ENCODE peak calls at places on chromosome 5, in four cellular contexts. Z is colonic mucosa, M is A549, I is psoas muscle. D is an unnamed sample. For H3K9me3, the result is how much of the 10 kb centered on the place peaks cover.

GRCh38 chr5:180658774-180659564 is 9.6 kb upstream of the FLT4 start:
- DNase-seq in M (no peak), I (no peak), Z (no peak), D (no peak)

GRCh38 chr5:155969510-155969909 is 357.5 kb upstream of the SGCD start:
- DNase-seq in I (no peak), M (no peak), Z (no peak), D (no peak)

GRCh38 chr5:88545348-88545747 is 276.7 kb upstream of the TMEM161B start:
- DNase-seq in I (no peak), Z (no peak), M (no peak), D (no peak)

GRCh38 chr5:129664336-129664937 is 83.5 kb upstream of the MINAR2 start:
- DNase-seq in I (no peak), Z (peak), M (peak), D (no peak)

GRCh38 chr5:31334061-31334700 is 140.7 kb downstream of the CDH6 start:
- DNase-seq in I (no peak), M (no peak), Z (no peak), D (no peak)

GRCh38 chr5:115309751-115310370 is 13.4 kb upstream of the CCDC112 start:
- DNase-seq in Z (no peak), I (no peak), M (peak), D (no peak)

GRCh38 chr5:180499684-180500083 is 5.5 kb downstream of the CNOT6 start:
- DNase-seq in I (no peak), Z (no peak), M (no peak), D (no peak)

GRCh38 chr5:124139995-124140394 is 606.4 kb downstream of the ZNF608 start:
- DNase-seq in Z (no peak), M (no peak), I (no peak), D (no peak)

GRCh38 chr5:122753500-122753899 is 21.4 kb upstream of the SNX2 start:
- DNase-seq in M (no peak), Z (no peak), I (no peak), D (no peak)

GRCh38 chr5:65198777-65199120 is 283.0 kb downstream of the ADAMTS6 start:
- DNase-seq in M (peak), Z (no peak), I (no peak), D (no peak)

GRCh38 chr5:161765611-161766010 is 80.1 kb downstream of the GABRA6 start:
- DNase-seq in M (no peak), I (no peak), Z (no peak), D (no peak)

GRCh38 chr5:14615365-14615764 is 33.8 kb downstream of the OTULINL start:
- DNase-seq in I (no peak), Z (no peak), M (no peak), D (no peak)

GRCh38 chr5:150131978-150132694 is 23.5 kb downstream of the PDGFRB start:
- DNase-seq in M (no peak), Z (peak), I (no peak), D (no peak)

GRCh38 chr5:34957857-34958690 is 28.7 kb downstream of the DNAJC21 start:
- DNase-seq in M (peak), I (no peak), Z (peak), D (no peak)

GRCh38 chr5:75457691-75458090 is 53.7 kb downstream of the CERT1 start:
- DNase-seq in I (no peak), M (no peak), Z (no peak), D (no peak)

GRCh38 chr5:72141440-72142271 is 34.4 kb downstream of the MAP1B start:
- DNase-seq in M (peak), I (no peak), Z (no peak), D (peak)

GRCh38 chr5:148961261-148962199 is 101.3 kb downstream of the SH3TC2 start:
- DNase-seq in I (no peak), Z (peak), M (no peak), D (no peak)

GRCh38 chr5:32298056-32298420 is 14.7 kb downstream of the MTMR12 start:
- DNase-seq in I (no peak), Z (no peak), M (no peak), D (no peak)

GRCh38 chr5:79093762-79094161 is 17.8 kb upstream of the BHMT start:
- DNase-seq in Z (no peak), M (no peak), I (no peak), D (no peak)

GRCh38 chr5:158701406-158702177 is 398.1 kb downstream of the EBF1 start:
- DNase-seq in Z (no peak), I (peak), M (peak), D (peak)

GRCh38 chr5:53069626-53070025 is 39.9 kb downstream of the MOCS2 start:
- DNase-seq in M (no peak), Z (no peak), I (no peak), D (no peak)

GRCh38 chr5:150410524-150411244 is 2.0 kb downstream of the CD74 start:
- DNase-seq in I (peak), M (peak), Z (peak), D (peak)

GRCh38 chr5:79023323-79023722 is 38.2 kb upstream of the ARSB start:
- DNase-seq in I (no peak), M (no peak), Z (no peak), D (no peak)

GRCh38 chr5:138464018-138464387 is 1.3 kb upstream of the EGR1 start:
- DNase-seq in Z (peak), M (peak), I (peak), D (peak)

GRCh38 chr5:89043676-89044075 is 160.7 kb upstream of the MEF2C start:
- DNase-seq in Z (no peak), M (no peak), I (no peak), D (no peak)

GRCh38 chr5:64869419-64869818 is 100.7 kb downstream of the CWC27 start:
- DNase-seq in M (peak), I (no peak), Z (no peak), D (no peak)

GRCh38 chr5:180495991-180496741 is 2.0 kb downstream of the CNOT6 start:
- DNase-seq in M (no peak), Z (no peak), I (no peak), D (no peak)

GRCh38 chr5:175712313-175712680 is 54.4 kb downstream of the HRH2 start:
- DNase-seq in Z (no peak), M (no peak), I (no peak), D (no peak)

GRCh38 chr5:100270323-100270771 is 264.8 kb upstream of the FAM174A start:
- DNase-seq in Z (no peak), M (no peak), I (no peak), D (no peak)

GRCh38 chr5:181189363-181189961 is 15.5 kb downstream of the TRIM7 start:
- DNase-seq in M (no peak), I (peak), Z (peak), D (no peak)

GRCh38 chr5:38032149-38032548 is 192.3 kb upstream of the GDNF start:
- DNase-seq in I (no peak), Z (no peak), M (no peak), D (no peak)

GRCh38 chr5:13932006-13932405 is 12.5 kb downstream of the DNAH5 start:
- DNase-seq in M (no peak), Z (no peak), I (no peak), D (no peak)

GRCh38 chr5:29005386-29005785 is 1967.0 kb upstream of the CDH9 start:
- DNase-seq in I (no peak), Z (no peak), M (peak), D (no peak)

GRCh38 chr5:145975361-145976066 is 39.1 kb downstream of the SH3RF2 start:
- DNase-seq in I (no peak), M (peak), Z (peak), D (peak)

GRCh38 chr5:31078931-31079330 is 114.6 kb upstream of the CDH6 start:
- DNase-seq in Z (no peak), M (no peak), I (no peak), D (no peak)

GRCh38 chr5:159667286-159667685 is 249.0 kb upstream of the ADRA1B start:
- DNase-seq in M (no peak), I (no peak), Z (no peak), D (no peak)

GRCh38 chr5:96434201-96434645 is 1.2 kb upstream of the PCSK1 start:
- DNase-seq in M (peak), I (peak), Z (peak), D (peak)
- H3K4me3 ChIP-seq in M (peak), I (no peak), Z (no peak), D (no peak)

GRCh38 chr5:110221036-110221435 is 505.4 kb downstream of the TMEM232 start:
- DNase-seq in Z (no peak), I (no peak), M (no peak), D (no peak)

GRCh38 chr5:110224050-110224449 is 502.4 kb downstream of the TMEM232 start:
- DNase-seq in I (no peak), M (no peak), Z (no peak), D (no peak)

DNA sequence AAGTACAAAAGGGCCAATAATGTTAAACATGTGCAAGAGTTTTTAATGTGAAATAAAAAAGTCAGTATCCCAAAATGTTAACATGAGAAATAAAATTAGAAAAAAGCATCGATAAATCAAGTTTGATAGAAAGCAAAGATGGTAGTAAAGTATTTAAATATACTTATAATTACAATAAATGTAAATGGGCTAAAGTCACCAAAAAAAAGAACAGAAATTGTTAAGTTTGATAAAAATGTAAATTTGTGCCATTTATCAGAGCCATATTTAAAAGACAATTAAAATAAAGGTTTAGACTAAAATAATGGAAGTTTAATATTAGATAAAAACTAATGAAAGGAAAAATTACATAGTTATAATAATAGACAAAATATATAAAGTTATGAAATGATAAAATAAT is 500.5 kb downstream of the TMEM232 start:
- DNase-seq in M (no peak), Z (no peak), I (no peak), D (no peak)
- H3K9me3 ChIP-seq in M (under half), Z (under half), I (under half), D (under half)

DNA sequence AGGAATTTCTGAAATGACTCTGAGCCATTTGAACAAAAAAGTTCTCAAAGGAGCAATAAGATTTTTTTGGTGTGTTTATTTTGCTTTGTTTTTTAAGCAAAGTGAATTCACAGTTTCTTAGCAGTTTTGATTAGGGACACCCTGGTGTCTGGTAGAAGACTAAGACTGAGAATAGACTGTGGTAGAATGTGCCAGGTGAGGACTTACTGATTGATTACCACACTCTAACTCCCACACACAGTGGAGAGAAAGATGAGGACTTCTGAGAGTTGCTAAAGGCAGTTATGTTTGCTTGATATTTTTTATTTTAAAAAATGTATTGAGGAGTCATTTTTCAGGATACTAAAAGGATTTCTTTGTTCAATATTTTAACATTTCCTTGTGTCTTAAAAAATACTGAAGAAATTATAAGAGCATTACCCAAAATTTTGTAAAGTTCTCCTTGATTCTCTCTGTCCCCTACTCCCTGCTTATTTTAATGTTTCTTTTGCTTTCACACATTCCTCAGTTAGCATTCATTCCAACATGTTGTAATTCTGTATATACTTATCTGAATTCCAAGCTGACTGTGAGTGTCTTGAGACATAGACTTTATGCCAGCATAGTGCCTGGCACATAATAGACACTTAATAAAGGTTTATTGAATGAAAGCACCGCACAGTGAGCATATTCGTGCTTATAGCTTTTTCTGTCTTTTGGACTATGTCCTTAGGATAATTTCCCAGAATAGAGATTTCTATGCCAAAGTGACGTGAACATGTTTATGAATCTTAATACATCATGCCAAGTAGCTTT is 174.9 kb downstream of the CD180 start:
- DNase-seq in M (no peak), Z (no peak), I (no peak), D (no peak)
- H3K27ac ChIP-seq in M (no peak), Z (no peak), I (peak), D (no peak)

DNA sequence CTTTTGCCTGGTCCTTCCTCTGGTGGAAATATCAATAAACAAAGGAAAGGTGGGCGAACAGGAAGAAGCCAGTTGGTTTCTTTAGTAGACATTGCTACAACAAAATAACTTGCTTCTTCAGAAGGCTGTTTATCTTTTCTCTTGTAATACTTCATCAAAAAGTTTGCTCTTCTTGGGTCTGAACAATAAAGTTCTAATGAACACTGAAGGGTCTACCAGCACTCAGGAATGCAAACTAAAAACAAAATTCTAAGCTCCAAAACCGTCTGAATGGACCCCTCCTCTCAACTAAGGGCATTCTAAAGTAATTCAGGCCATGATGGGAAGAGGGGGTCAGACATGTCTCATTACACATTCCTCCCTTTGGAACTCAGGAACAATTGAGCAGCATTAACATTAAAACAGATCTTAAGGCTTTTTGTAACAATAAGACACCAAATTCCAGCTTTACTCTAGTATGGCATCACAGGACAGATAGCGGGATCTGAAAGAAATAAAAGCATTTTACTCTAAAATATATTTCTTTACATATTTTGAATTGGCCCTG is 2.3 kb downstream of the TBCA start:
- DNase-seq in I (no peak), Z (no peak), M (no peak), D (no peak)
- H3K4me3 ChIP-seq in I (peak), Z (no peak), M (no peak), D (peak)

GRCh38 chr5:18008940-18009339 is 374.7 kb downstream of the TAF11L14 start:
- DNase-seq in Z (no peak), M (no peak), I (no peak), D (no peak)
- H3K9me3 ChIP-seq in Z (under half), M (under half), I (under half), D (under half)

DNA sequence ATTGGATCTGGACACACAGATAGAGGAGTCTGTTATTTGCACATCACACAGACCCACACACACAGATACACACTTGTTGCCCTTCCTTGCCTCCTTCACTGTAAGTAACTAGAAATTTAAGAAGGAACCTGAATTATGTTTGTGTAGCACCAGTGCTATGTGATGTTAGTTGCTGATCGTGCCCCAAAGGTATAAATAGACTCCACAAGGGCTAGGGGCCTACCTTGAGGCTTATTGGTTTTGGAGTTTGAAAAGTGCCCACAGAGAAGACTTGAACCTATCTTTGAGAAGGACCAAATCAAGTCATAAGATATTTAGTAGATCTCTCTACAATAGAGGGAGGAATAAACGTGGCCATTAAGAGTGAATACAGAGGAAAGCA is 8.8 kb upstream of the TGFBI start:
- DNase-seq in M (no peak), I (no peak), Z (no peak), D (no peak)
- H3K27ac ChIP-seq in M (peak), I (peak), Z (peak), D (no peak)

D was measured in thoracic aorta.